ENCODE peak calls at places on chromosomes 12 and 14, in seven cellular contexts. C is astrocyte of the spinal cord; S is amygdala; R is GM12865; V is AG09309; M is CD8-positive, alpha-beta memory T cell; Q is LHCN-M2. G is an unnamed sample.

GRCh38 chr14:30291216-30291615 is 267.7 kb upstream of the G2E3 start:
- DNase-seq in C (peak; percentile 64), S (no peak), R (no peak), M (no peak), V (peak; percentile 47), Q (peak; percentile 76), G (peak; percentile 58)

GRCh38 chr12:108689314-108690190 is 41.8 kb downstream of the CORO1C start:
- DNase-seq in R (peak; percentile 43), C (peak; percentile 70), V (no peak), S (peak; percentile 21), M (no peak), Q (peak; percentile 68), G (no peak)

GRCh38 chr14:89037065-89037464 is 212.6 kb downstream of the TTC8 start:
- DNase-seq in C (no peak), S (no peak), M (no peak), R (no peak), V (no peak), Q (no peak), G (no peak)

GRCh38 chr12:49636574-49636973 is 13.2 kb downstream of the PRPF40B start:
- DNase-seq in R (no peak), C (no peak), Q (no peak), M (no peak), S (no peak), V (no peak), G (no peak)

GRCh38 chr12:69044887-69045286 is 111.9 kb upstream of the CPM start:
- DNase-seq in S (no peak), R (no peak), C (no peak), Q (no peak), M (no peak), V (no peak), G (peak; percentile 52)

GRCh38 chr12:110536834-110537604 is 34.9 kb downstream of the RAD9B start:
- DNase-seq in S (no peak), M (no peak), V (no peak), R (no peak), C (no peak), Q (peak; percentile 75), G (no peak)

GRCh38 chr12:52380271-52380694 is 5.2 kb downstream of the KRT84 start:
- DNase-seq in M (no peak), V (no peak), C (peak; percentile 16), Q (peak; percentile 46), S (peak; percentile 19), R (no peak), G (peak; percentile 35)

GRCh38 chr12:57845478-57846284 is 848 bp downstream of the CTDSP2 start:
- DNase-seq in S (peak; percentile 78), M (peak; percentile 42), Q (peak; percentile 61), R (peak; percentile 70), V (no peak), C (peak; percentile 35), G (peak; percentile 34)

GRCh38 chr12:68245071-68246021 is 8.1 kb downstream of the IL22 start:
- DNase-seq in C (peak; percentile 43), R (no peak), S (no peak), Q (no peak), V (no peak), M (no peak), G (no peak)

GRCh38 chr12:10497602-10498001 is 8.1 kb upstream of the EIF2S3B start:
- DNase-seq in M (peak; percentile 38), S (no peak), C (peak; percentile 73), V (no peak), R (no peak), Q (peak; percentile 3), G (no peak)

GRCh38 chr12:112855375-112855774 is 51.4 kb upstream of the OAS1 start:
- DNase-seq in S (no peak), C (no peak), Q (peak; percentile 13), R (no peak), V (no peak), M (no peak), G (no peak)

GRCh38 chr12:52837341-52837741 is 3.2 kb upstream of the KRT79 start:
- DNase-seq in S (no peak), M (no peak), C (peak; percentile 79), R (peak; percentile 54), Q (peak; percentile 90), V (peak; percentile 46), G (no peak)

GRCh38 chr12:75974323-75975273 is 57.0 kb downstream of the PHLDA1 start:
- DNase-seq in C (no peak), V (no peak), S (no peak), M (no peak), Q (no peak), R (no peak), G (no peak)

GRCh38 chr14:91963465-91963864 is 16.0 kb upstream of the FBLN5 start:
- DNase-seq in V (no peak), Q (peak; percentile 86), R (no peak), S (no peak), C (peak; percentile 55), M (no peak), G (no peak)

GRCh38 chr12:90945070-90945649 is 9.8 kb downstream of the CCER1 start:
- DNase-seq in R (peak; percentile 24), C (peak; percentile 52), V (no peak), M (no peak), S (no peak), Q (peak; percentile 48), G (no peak)

GRCh38 chr12:3837049-3837448 is 36.1 kb downstream of the PARP11 start:
- DNase-seq in C (no peak), V (no peak), M (no peak), Q (no peak), S (no peak), R (peak; percentile 26), G (no peak)

GRCh38 chr14:91399868-91400640 is 17.6 kb downstream of the CCDC88C start:
- DNase-seq in M (no peak), C (no peak), Q (no peak), R (peak; percentile 55), V (no peak), S (no peak), G (no peak)

GRCh38 chr12:22530-23201 is 43.9 kb upstream of the IQSEC3 start:
- DNase-seq in S (no peak), M (no peak), R (no peak), V (no peak), Q (no peak), C (no peak), G (no peak)

GRCh38 chr12:67137256-67137655 is 131.9 kb upstream of the CAND1 start:
- DNase-seq in C (no peak), S (no peak), Q (no peak), M (no peak), V (no peak), R (no peak), G (peak; percentile 61)

GRCh38 chr14:34090451-34090850 is 139.6 kb upstream of the EGLN3 start:
- DNase-seq in M (no peak), Q (no peak), R (no peak), S (no peak), C (no peak), V (no peak), G (no peak)

GRCh38 chr12:1374296-1374695 is 220.1 kb downstream of the FBXL14 start:
- DNase-seq in M (no peak), S (no peak), R (no peak), Q (no peak), V (peak; percentile 43), C (peak; percentile 51), G (no peak)

GRCh38 chr12:49750027-49750977 is 8.9 kb downstream of the TMBIM6 start:
- DNase-seq in M (no peak), Q (peak; percentile 58), V (peak; percentile 57), C (peak; percentile 51), R (peak; percentile 73), S (no peak), G (peak; percentile 65)

GRCh38 chr14:75041613-75042012 is 9.7 kb downstream of the MLH3 start:
- DNase-seq in Q (no peak), C (no peak), R (no peak), S (no peak), M (no peak), V (no peak), G (peak; percentile 17)

GRCh38 chr12:3523058-3523457 is 32.1 kb downstream of the PRMT8 start:
- DNase-seq in R (no peak), V (no peak), C (no peak), M (no peak), S (no peak), Q (peak; percentile 46), G (no peak)

GRCh38 chr14:72665259-72665658 is 228.6 kb downstream of the DPF3 start:
- DNase-seq in S (no peak), M (no peak), Q (peak; percentile 99), R (peak; percentile 16), C (peak; percentile 97), V (peak; percentile 96), G (peak; percentile 99)

GRCh38 chr14:39217214-39217879 is 16.4 kb upstream of the MIA2 start:
- DNase-seq in Q (no peak), C (no peak), V (no peak), R (no peak), S (no peak), M (no peak), G (no peak)

GRCh38 chr12:111394480-111394879 is 11.2 kb upstream of the SH2B3 start:
- DNase-seq in S (no peak), Q (no peak), M (no peak), R (no peak), V (no peak), C (no peak), G (no peak)

GRCh38 chr14:21307641-21308040 is 27.8 kb downstream of the RPGRIP1 start:
- DNase-seq in M (no peak), V (no peak), C (no peak), Q (no peak), S (no peak), R (no peak), G (no peak)

GRCh38 chr14:100156776-100157175 is 2.7 kb downstream of the DEGS2 start:
- DNase-seq in R (no peak), Q (no peak), C (no peak), M (no peak), V (no peak), S (no peak), G (no peak)

GRCh38 chr12:61870658-61871559 is 389.3 kb upstream of the USP15 start:
- DNase-seq in C (no peak), V (no peak), M (no peak), S (no peak), Q (no peak), R (peak; percentile 3), G (peak; percentile 3)

GRCh38 chr12:4587108-4587507 is 25.1 kb downstream of the DYRK4 start:
- DNase-seq in R (no peak), M (no peak), C (no peak), S (no peak), V (no peak), Q (no peak), G (no peak)

GRCh38 chr14:54617467-54617866 is 50.5 kb downstream of the SAMD4A start:
- DNase-seq in S (no peak), V (no peak), M (no peak), Q (peak; percentile 72), R (no peak), C (no peak), G (no peak)

G was measured in foreskin keratinocyte.